ENCODE peak calls at places on chromosome 13, in four cellular contexts. Z is IMR-90, A is left ventricle myocardium inferior, M is colonic mucosa. H is an unnamed sample.

GRCh38 chr13:20192470-20193141 is at the start of gene GJB2:
- DNase-seq in Z (no peak), A (no peak), M (peak), H (peak)

GRCh38 chr13:37406031-37406430 is 192.5 kb downstream of the POSTN start:
- DNase-seq in Z (no peak), A (no peak), M (no peak), H (no peak)

GRCh38 chr13:83716121-83716520 is 166.2 kb downstream of the SLITRK1 start:
- DNase-seq in Z (no peak), A (no peak), M (no peak), H (no peak)

GRCh38 chr13:26112843-26113242 is 61.0 kb upstream of the SHISA2 start:
- DNase-seq in Z (peak), A (no peak), M (no peak), H (no peak)

GRCh38 chr13:35208587-35208986 is 266.5 kb downstream of the NBEA start:
- DNase-seq in Z (no peak), A (no peak), M (no peak), H (no peak)

GRCh38 chr13:46168341-46168740 is 13.6 kb downstream of the LCP1 start:
- DNase-seq in Z (no peak), A (no peak), M (no peak), H (peak)

GRCh38 chr13:73365240-73365639 is 306.4 kb downstream of the KLF5 start:
- DNase-seq in Z (no peak), A (no peak), M (no peak), H (no peak)

GRCh38 chr13:74024856-74025255 is 109.3 kb downstream of the KLF12 start:
- DNase-seq in Z (no peak), A (no peak), M (no peak), H (no peak)

GRCh38 chr13:87172166-87172825 is 498.9 kb upstream of the SLITRK5 start:
- DNase-seq in Z (no peak), A (no peak), M (no peak), H (no peak)

GRCh38 chr13:19713186-19713965 is 69.4 kb downstream of the PSPC1 start:
- DNase-seq in Z (peak), A (no peak), M (no peak), H (no peak)

GRCh38 chr13:94329754-94330551 is 149.5 kb downstream of the DCT start:
- DNase-seq in Z (peak), A (no peak), M (no peak), H (no peak)

GRCh38 chr13:59643906-59644626 is 519.7 kb downstream of the DIAPH3 start:
- DNase-seq in Z (no peak), A (no peak), M (no peak), H (no peak)

GRCh38 chr13:44271031-44271433 is 102.6 kb upstream of the SERP2 start:
- DNase-seq in Z (peak), A (no peak), M (no peak), H (no peak)

GRCh38 chr13:44268965-44269364 is 104.7 kb upstream of the SERP2 start:
- DNase-seq in Z (no peak), A (no peak), M (no peak), H (no peak)

GRCh38 chr13:44271915-44272341 is 101.7 kb upstream of the SERP2 start:
- DNase-seq in Z (no peak), A (no peak), M (no peak), H (no peak)

GRCh38 chr13:44267966-44268365 is 105.7 kb upstream of the SERP2 start:
- DNase-seq in Z (peak), A (no peak), M (no peak), H (no peak)

GRCh38 chr13:44270153-44270552 is 103.5 kb upstream of the SERP2 start:
- DNase-seq in Z (no peak), A (no peak), M (no peak), H (no peak)
- H3K27ac ChIP-seq in Z (no peak), A (peak), M (no peak), H (peak)

DNA sequence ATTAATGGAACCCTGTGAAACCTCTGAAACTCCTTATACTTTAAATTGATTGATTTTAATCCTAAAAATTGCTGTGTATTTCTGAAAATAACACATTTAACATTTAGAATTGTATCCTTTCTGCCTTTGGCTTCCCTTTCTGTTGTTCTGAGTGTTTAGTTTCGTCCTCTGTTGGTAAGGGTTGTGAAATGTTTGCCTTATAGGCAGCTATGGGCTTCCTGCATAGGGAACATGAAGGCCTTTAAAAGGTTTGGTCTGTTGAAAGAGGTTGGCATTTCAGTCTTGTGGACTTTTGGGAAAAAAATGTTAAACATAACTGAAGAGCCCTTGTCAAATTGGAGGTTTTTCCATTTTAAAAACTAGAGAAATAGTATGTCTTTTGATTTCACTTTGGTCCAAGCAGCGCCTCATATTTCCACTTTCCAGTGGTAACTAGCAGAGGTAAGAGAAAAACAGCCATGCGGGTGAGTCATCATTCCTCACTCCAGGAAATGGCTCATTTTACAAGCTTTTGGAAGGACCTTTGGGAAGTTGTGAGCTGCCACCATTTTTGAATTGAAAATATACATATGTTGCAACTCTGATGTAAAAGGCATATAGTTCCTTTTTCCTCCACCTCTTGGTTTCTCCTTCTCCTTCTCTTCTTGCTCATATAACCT is 22.8 kb downstream of the GPC6 start:
- DNase-seq in Z (peak), A (no peak), M (no peak), H (no peak)
- H3K27ac ChIP-seq in Z (peak), A (no peak), M (no peak), H (no peak)

GRCh38 chr13:110341445-110342247 is 34.6 kb downstream of the COL4A2 start:
- DNase-seq in Z (peak), A (no peak), M (no peak), H (no peak)
- H3K27ac ChIP-seq in Z (peak), A (peak), M (peak), H (peak)

DNA sequence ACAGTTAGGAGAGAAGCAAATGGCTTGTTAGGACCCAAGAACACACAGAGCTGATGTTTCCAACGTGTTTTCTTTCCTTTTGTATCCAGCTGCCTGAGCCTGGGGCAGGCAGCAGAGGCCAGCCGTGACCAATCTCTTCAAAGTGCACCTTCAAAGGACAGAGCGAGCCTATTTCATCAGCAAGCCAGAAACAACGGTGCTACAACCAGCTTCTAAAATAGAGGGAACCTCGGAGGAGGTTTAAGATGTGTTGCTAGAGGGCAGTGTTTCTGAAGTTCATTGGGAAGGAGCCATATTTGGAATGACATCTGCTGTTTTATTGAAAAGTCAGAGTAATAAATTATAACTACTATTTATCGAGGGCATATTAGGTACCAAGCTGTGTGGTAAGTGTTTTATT is 56.2 kb upstream of the RFC3 start:
- DNase-seq in Z (no peak), A (no peak), M (no peak), H (no peak)
- H3K27ac ChIP-seq in Z (no peak), A (no peak), M (no peak), H (no peak)

GRCh38 chr13:109351236-109351635 is 435.1 kb downstream of the IRS2 start:
- DNase-seq in Z (no peak), A (no peak), M (no peak), H (no peak)

GRCh38 chr13:109345433-109345941 is 440.9 kb downstream of the IRS2 start:
- DNase-seq in Z (peak), A (no peak), M (no peak), H (no peak)

GRCh38 chr13:109348514-109349340 is 437.7 kb downstream of the IRS2 start:
- DNase-seq in Z (peak), A (no peak), M (no peak), H (no peak)

GRCh38 chr13:109344552-109345157 is 441.7 kb downstream of the IRS2 start:
- DNase-seq in Z (peak), A (no peak), M (no peak), H (no peak)

GRCh38 chr13:109346060-109346459 is 440.3 kb downstream of the IRS2 start:
- DNase-seq in Z (no peak), A (no peak), M (no peak), H (no peak)
- H3K27ac ChIP-seq in Z (no peak), A (no peak), M (no peak), H (no peak)

DNA sequence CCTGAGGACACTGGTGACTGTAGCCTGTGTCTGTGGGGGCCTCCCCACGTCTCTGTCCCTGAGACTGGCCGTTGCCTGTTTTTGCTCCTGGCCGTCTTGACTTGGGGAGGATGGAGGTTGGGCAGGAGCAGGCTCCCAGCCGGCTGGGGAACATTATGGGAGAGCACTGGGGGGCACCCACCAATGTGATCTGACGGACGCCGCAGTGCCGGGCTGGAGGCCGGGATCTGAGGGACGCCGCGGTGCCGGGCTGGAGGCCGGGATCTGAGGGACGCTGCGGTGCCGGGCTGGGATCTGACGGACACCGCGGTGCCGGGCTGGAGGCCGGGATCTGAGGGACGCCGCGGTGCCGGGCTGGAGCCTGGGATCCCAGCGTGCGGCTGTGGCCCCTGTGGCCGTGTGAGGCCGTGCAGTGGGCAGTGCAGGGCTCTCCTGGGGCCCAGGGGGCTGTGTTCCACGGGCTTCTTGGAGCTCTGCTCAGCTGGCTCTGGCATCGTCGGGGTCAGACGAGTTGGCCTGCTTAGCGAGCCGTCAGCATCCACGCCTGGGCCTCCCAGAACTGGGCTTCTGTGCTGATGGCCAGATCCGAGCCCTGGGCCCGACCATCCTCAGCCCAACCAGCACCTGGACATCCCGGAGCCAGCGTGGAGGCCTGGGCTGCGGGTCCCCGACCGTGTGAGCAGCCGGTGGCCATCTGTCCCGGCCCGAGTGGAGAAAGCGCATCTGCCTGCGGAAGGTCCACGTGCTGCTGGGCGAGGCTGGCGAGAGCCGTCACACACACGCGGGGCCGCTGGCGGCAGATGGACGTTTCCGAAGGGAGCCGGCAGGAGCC is 45.8 kb downstream of the GAS6 start:
- DNase-seq in Z (no peak), A (no peak), M (no peak), H (no peak)
- H3K27ac ChIP-seq in Z (no peak), A (peak), M (no peak), H (no peak)

GRCh38 chr13:28620011-28620830 is 38.7 kb upstream of the POMP start:
- DNase-seq in Z (no peak), A (no peak), M (no peak), H (no peak)
- H3K27ac ChIP-seq in Z (no peak), A (no peak), M (no peak), H (no peak)

GRCh38 chr13:44293354-44293753 is 80.3 kb upstream of the SERP2 start:
- DNase-seq in Z (no peak), A (no peak), M (no peak), H (no peak)
- H3K27ac ChIP-seq in Z (peak), A (peak), M (no peak), H (peak)

GRCh38 chr13:67071918-67072598 is 158.1 kb downstream of the PCDH9 start:
- DNase-seq in Z (no peak), A (no peak), M (no peak), H (no peak)
- H3K27ac ChIP-seq in Z (no peak), A (no peak), M (no peak), H (no peak)

H was measured in transverse colon.